ENCODE peak calls at places on chromosomes 7 and 10, in six cellular contexts. V, T, H, S, X and C are unnamed samples.

GRCh38 chr10:96290368-96291133 is 13.7 kb upstream of the DNTT start:
- DNase-seq in V (no peak), T (no peak), H (no peak), S (peak; percentile 42), X (no peak), C (no peak)

GRCh38 chr7:45446195-45446944 is 127.8 kb upstream of the ADCY1 start:
- DNase-seq in V (no peak), T (no peak), H (peak; percentile 67), S (peak; percentile 9), X (no peak), C (no peak)

GRCh38 chr7:120039138-120039537 is 233.8 kb upstream of the KCND2 start:
- DNase-seq in V (no peak), T (no peak), H (no peak), S (no peak), X (no peak), C (no peak)

GRCh38 chr10:3426190-3426845 is 253.7 kb upstream of the PITRM1 start:
- DNase-seq in V (no peak), T (no peak), H (peak; percentile 82), S (no peak), X (no peak), C (no peak)

GRCh38 chr10:117503170-117503885 is 39.2 kb upstream of the EMX2 start:
- DNase-seq in V (no peak), T (no peak), H (peak; percentile 23), S (peak; percentile 24), X (peak; percentile 73), C (no peak)

GRCh38 chr10:109886037-109886787 is 37.1 kb downstream of the XPNPEP1 start:
- DNase-seq in V (no peak), T (peak; percentile 48), H (no peak), S (no peak), X (no peak), C (peak; percentile 72)

GRCh38 chr7:47479821-47480575 is 101.9 kb downstream of the TNS3 start:
- DNase-seq in V (peak; percentile 52), T (no peak), H (no peak), S (no peak), X (no peak), C (no peak)

GRCh38 chr7:1248459-1249131 is 15.9 kb downstream of the UNCX start:
- DNase-seq in V (peak; percentile 26), T (no peak), H (no peak), S (no peak), X (peak; percentile 59), C (no peak)

GRCh38 chr7:81111358-81111757 is 192.5 kb upstream of the SEMA3C start:
- DNase-seq in V (no peak), T (no peak), H (peak; percentile 57), S (no peak), X (no peak), C (no peak)

GRCh38 chr7:4819450-4820404 is 42.1 kb downstream of the PAPOLB start:
- DNase-seq in V (peak; percentile 51), T (no peak), H (no peak), S (no peak), X (no peak), C (no peak)

GRCh38 chr10:24957624-24958435 is 5.4 kb upstream of the PRTFDC1 start:
- DNase-seq in V (peak; percentile 56), T (no peak), H (peak; percentile 86), S (no peak), X (no peak), C (no peak)

GRCh38 chr7:43593010-43593409 is 10.1 kb downstream of the STK17A start:
- DNase-seq in V (no peak), T (no peak), H (no peak), S (no peak), X (no peak), C (no peak)

GRCh38 chr10:78203915-78204818 is 170.5 kb downstream of the RPS24 start:
- DNase-seq in V (peak; percentile 63), T (no peak), H (no peak), S (no peak), X (no peak), C (no peak)

GRCh38 chr10:110176122-110176521 is 31.3 kb upstream of the MXI1 start:
- DNase-seq in V (no peak), T (no peak), H (no peak), S (peak; percentile 27), X (no peak), C (peak; percentile 79)

GRCh38 chr7:23598321-23598720 is 1.1 kb downstream of the CCDC126 start:
- DNase-seq in V (no peak), T (no peak), H (peak; percentile 53), S (no peak), X (no peak), C (no peak)

GRCh38 chr10:117946525-117947070 is 100.1 kb downstream of the RAB11FIP2 start:
- DNase-seq in V (no peak), T (no peak), H (peak; percentile 8), S (no peak), X (no peak), C (no peak)

GRCh38 chr10:87658858-87659555 is 671 bp upstream of the PAPSS2 start:
- DNase-seq in V (no peak), T (no peak), H (no peak), S (no peak), X (no peak), C (no peak)

GRCh38 chr7:68929712-68930395 is 668.4 kb upstream of the AUTS2 start:
- DNase-seq in V (no peak), T (no peak), H (no peak), S (no peak), X (no peak), C (no peak)

GRCh38 chr7:74216361-74216761 is 6.6 kb downstream of the LAT2 start:
- DNase-seq in V (no peak), T (no peak), H (no peak), S (no peak), X (no peak), C (no peak)

GRCh38 chr7:28311670-28312069 is 100.6 kb upstream of the CREB5 start:
- DNase-seq in V (no peak), T (no peak), H (no peak), S (no peak), X (no peak), C (no peak)

GRCh38 chr7:86647340-86648094 is 3.8 kb downstream of the GRM3 start:
- DNase-seq in V (no peak), T (no peak), H (no peak), S (no peak), X (no peak), C (no peak)

GRCh38 chr7:128129224-128129864 is 98.1 kb upstream of the LRRC4 start:
- DNase-seq in V (no peak), T (no peak), H (no peak), S (no peak), X (no peak), C (peak; percentile 70)

GRCh38 chr10:114653926-114654325 is 4.1 kb downstream of the ABLIM1 start:
- DNase-seq in V (no peak), T (no peak), H (no peak), S (no peak), X (no peak), C (no peak)

GRCh38 chr10:44682516-44682915 is 228.6 kb upstream of the TMEM72 start:
- DNase-seq in V (no peak), T (no peak), H (no peak), S (no peak), X (no peak), C (no peak)

GRCh38 chr10:104766341-104766740 is 125.3 kb downstream of the SORCS3 start:
- DNase-seq in V (no peak), T (no peak), H (peak; percentile 92), S (no peak), X (no peak), C (no peak)

GRCh38 chr10:63462442-63462841 is 3.3 kb downstream of the JMJD1C start:
- DNase-seq in V (no peak), T (no peak), H (no peak), S (no peak), X (no peak), C (no peak)

GRCh38 chr7:130363156-130363847 is 17.0 kb upstream of the CPA1 start:
- DNase-seq in V (peak; percentile 69), T (no peak), H (peak; percentile 97), S (no peak), X (no peak), C (no peak)

GRCh38 chr10:85008493-85009181 is 680.2 kb downstream of the CCSER2 start:
- DNase-seq in V (no peak), T (no peak), H (no peak), S (no peak), X (no peak), C (no peak)

GRCh38 chr10:13839430-13839986 is 252.7 kb downstream of the PRPF18 start:
- DNase-seq in V (peak; percentile 72), T (no peak), H (peak; percentile 53), S (no peak), X (no peak), C (no peak)

GRCh38 chr10:70514591-70514990 is 36.0 kb downstream of the PALD1 start:
- DNase-seq in V (no peak), T (no peak), H (no peak), S (no peak), X (no peak), C (no peak)

GRCh38 chr10:69043931-69044531 is 43.9 kb upstream of the SRGN start:
- DNase-seq in V (no peak), T (peak; percentile 69), H (no peak), S (no peak), X (no peak), C (no peak)

GRCh38 chr7:96135241-96135640 is 186.7 kb downstream of the SLC25A13 start:
- DNase-seq in V (no peak), T (no peak), H (peak; percentile 82), S (no peak), X (no peak), C (no peak)

GRCh38 chr7:111255576-111255975 is 164.6 kb downstream of the LRRN3 start:
- DNase-seq in V (no peak), T (no peak), H (no peak), S (no peak), X (no peak), C (no peak)

GRCh38 chr10:60757422-60757895 is 20.8 kb upstream of the CDK1 start:
- DNase-seq in V (no peak), T (no peak), H (no peak), S (no peak), X (peak; percentile 49), C (no peak)

GRCh38 chr10:3668276-3668960 is 116.6 kb downstream of the KLF6 start:
- DNase-seq in V (no peak), T (peak; percentile 76), H (peak; percentile 85), S (no peak), X (no peak), C (no peak)